ENCODE peak calls at places on chromosomes 2 and 18, in five cellular contexts. One of them, this sample, is unnamed.

GRCh38 chr2:140552634-140553033 is 1578.2 kb downstream of the LRP1B start:
- DNase-seq in lung: no peak
- DNase-seq in small intestine: no peak
- DNase-seq in epithelial cell of prostate: no peak
- DNase-seq in PC-9: no peak
- DNase-seq in this sample: no peak

GRCh38 chr2:19368760-19369159 is 10.3 kb upstream of the OSR1 start:
- DNase-seq in lung: no peak
- DNase-seq in small intestine: no peak
- DNase-seq in epithelial cell of prostate: no peak
- DNase-seq in PC-9: no peak
- DNase-seq in this sample: no peak

GRCh38 chr2:69138793-69139510 is 126.0 kb downstream of the ANTXR1 start:
- DNase-seq in lung: no peak
- DNase-seq in small intestine: no peak
- DNase-seq in epithelial cell of prostate: no peak
- DNase-seq in PC-9: peak; percentile 77
- DNase-seq in this sample: no peak

GRCh38 chr2:100071350-100072043 is 70.9 kb downstream of the AFF3 start:
- DNase-seq in lung: no peak
- DNase-seq in small intestine: peak; percentile 15
- DNase-seq in epithelial cell of prostate: no peak
- DNase-seq in PC-9: no peak
- DNase-seq in this sample: no peak

GRCh38 chr2:225889452-225889851 is 489.9 kb downstream of the NYAP2 start:
- DNase-seq in lung: no peak
- DNase-seq in small intestine: peak; percentile 32
- DNase-seq in epithelial cell of prostate: no peak
- DNase-seq in PC-9: peak; percentile 58
- DNase-seq in this sample: no peak

GRCh38 chr2:163044116-163044515 is 205.5 kb upstream of the KCNH7 start:
- DNase-seq in lung: no peak
- DNase-seq in small intestine: no peak
- DNase-seq in epithelial cell of prostate: no peak
- DNase-seq in PC-9: no peak
- DNase-seq in this sample: no peak

GRCh38 chr2:221817052-221817451 is 244.9 kb upstream of the EPHA4 start:
- DNase-seq in lung: no peak
- DNase-seq in small intestine: no peak
- DNase-seq in epithelial cell of prostate: no peak
- DNase-seq in PC-9: peak; percentile 51
- DNase-seq in this sample: no peak

GRCh38 chr2:11072550-11072949 is 82.7 kb upstream of the SLC66A3 start:
- DNase-seq in lung: no peak
- DNase-seq in small intestine: no peak
- DNase-seq in epithelial cell of prostate: no peak
- DNase-seq in PC-9: no peak
- DNase-seq in this sample: no peak

GRCh38 chr2:10405441-10405840 is 42.7 kb downstream of the ODC1 start:
- DNase-seq in lung: peak; percentile 84
- DNase-seq in small intestine: no peak
- DNase-seq in epithelial cell of prostate: peak; percentile 90
- DNase-seq in PC-9: peak; percentile 96
- DNase-seq in this sample: peak; percentile 70

GRCh38 chr2:118268268-118268667 is 180.0 kb downstream of the INSIG2 start:
- DNase-seq in lung: no peak
- DNase-seq in small intestine: no peak
- DNase-seq in epithelial cell of prostate: no peak
- DNase-seq in PC-9: no peak
- DNase-seq in this sample: no peak

GRCh38 chr2:59025157-59025757 is 784.1 kb upstream of the FANCL start:
- DNase-seq in lung: peak; percentile 34
- DNase-seq in small intestine: peak; percentile 11
- DNase-seq in epithelial cell of prostate: no peak
- DNase-seq in PC-9: no peak
- DNase-seq in this sample: peak; percentile 2

GRCh38 chr18:72375628-72376027 is 168.5 kb downstream of the CBLN2 start:
- DNase-seq in lung: no peak
- DNase-seq in small intestine: no peak
- DNase-seq in epithelial cell of prostate: peak; percentile 5
- DNase-seq in PC-9: no peak
- DNase-seq in this sample: no peak

GRCh38 chr2:177724398-177725287 is 332.1 kb downstream of the AGPS start:
- DNase-seq in lung: peak; percentile 38
- DNase-seq in small intestine: peak; percentile 44
- DNase-seq in epithelial cell of prostate: no peak
- DNase-seq in PC-9: no peak
- DNase-seq in this sample: peak; percentile 15

GRCh38 chr2:132871829-132872228 is 201.8 kb upstream of the LYPD1 start:
- DNase-seq in lung: no peak
- DNase-seq in small intestine: no peak
- DNase-seq in epithelial cell of prostate: no peak
- DNase-seq in PC-9: no peak
- DNase-seq in this sample: no peak

DNA sequence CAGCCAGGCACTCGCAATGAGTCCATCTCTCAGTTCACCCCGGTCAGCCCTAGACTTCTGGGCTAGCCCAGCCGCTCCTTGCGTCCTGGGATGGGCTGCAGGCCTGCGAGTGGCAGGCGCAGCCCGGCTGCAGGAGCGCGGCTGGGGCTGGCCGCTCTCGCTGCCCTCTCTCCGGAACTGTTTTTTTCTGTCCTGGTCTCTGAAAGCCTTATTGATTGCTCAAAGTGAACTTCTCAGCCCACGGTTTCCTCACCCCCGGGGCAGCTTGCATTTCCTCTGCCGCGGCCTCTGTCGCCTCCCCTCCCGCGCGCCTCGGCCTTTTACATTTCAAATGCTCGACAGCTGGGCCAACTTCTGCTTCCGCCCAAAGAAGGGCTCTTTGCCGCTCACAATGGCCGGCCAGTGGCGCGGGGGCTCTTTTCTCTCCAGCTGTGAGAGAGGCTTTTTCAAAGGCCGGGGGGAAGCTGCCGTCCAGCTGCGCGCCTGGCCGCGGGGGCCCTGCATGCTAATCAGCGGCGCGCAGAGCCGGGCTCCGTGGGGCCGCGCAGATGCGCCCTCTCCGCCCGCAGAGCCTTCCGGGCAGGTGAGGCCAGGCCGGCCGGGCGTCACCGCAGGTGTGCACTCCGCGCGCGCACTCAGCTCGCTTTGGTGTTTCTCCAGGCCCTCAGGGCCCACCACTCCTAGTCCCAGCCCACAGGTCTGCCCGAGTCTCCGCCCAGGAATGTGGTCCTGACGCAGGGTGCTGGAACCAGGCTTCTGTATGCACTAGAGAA is 513.8 kb downstream of the RNF144A start:
- DNase-seq in lung: peak; percentile 63
- DNase-seq in small intestine: peak; percentile 23
- DNase-seq in epithelial cell of prostate: no peak
- DNase-seq in PC-9: no peak
- DNase-seq in this sample: no peak
- H3K27ac ChIP-seq in lung: no peak overlapping the region
- H3K27ac ChIP-seq in small intestine: peak overlapping the region; percentile 81
- H3K27ac ChIP-seq in epithelial cell of prostate: no peak overlapping the region
- H3K27ac ChIP-seq in PC-9: no peak overlapping the region
- H3K27ac ChIP-seq in this sample: no peak overlapping the region

DNA sequence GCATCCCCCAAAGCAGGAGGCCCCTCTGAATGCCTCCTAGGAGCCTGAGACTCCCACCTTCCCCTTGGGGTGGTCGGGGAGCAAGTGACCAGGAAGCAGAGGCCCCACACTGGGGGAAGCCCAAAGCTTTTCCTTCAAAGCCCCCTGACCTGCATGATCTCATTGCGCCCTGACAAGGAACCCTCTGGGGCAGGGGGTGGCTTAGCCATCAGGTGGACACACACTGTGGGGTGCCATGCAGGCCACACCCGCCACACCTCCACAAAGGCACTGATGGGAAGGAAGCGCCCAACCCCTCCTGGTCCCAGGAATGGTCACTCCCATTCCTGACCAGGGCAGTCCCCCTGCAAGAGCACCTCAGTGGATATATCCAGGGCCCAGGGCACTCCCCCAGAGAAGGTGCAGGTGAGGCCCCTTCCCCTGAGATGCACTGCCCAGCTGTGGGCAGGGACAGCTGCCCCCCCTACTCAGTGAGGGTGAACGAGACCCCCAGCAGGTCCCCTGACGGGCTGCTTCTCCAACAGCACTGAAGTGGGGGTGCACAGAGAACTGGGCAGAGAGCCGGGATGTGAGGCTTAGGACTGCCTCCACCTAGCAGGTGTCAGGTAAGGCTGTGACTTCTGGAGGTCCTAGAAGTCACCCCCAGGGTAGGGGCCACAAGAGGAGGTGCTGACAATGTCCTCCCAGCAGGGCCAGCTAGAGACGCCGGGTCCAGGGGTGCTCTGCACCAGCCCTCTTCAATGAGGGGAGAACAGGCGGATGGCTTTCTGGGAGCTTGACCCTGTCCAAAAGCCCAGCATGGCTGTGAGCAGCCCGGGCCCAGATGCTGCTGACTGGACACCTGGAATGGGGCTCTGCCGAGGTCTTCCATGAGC is 31.5 kb downstream of the HS6ST1 start:
- DNase-seq in lung: no peak
- DNase-seq in small intestine: no peak
- DNase-seq in epithelial cell of prostate: no peak
- DNase-seq in PC-9: no peak
- DNase-seq in this sample: no peak
- H3K27ac ChIP-seq in lung: no peak overlapping the region
- H3K27ac ChIP-seq in small intestine: no peak overlapping the region
- H3K27ac ChIP-seq in epithelial cell of prostate: no peak overlapping the region
- H3K27ac ChIP-seq in PC-9: no peak overlapping the region
- H3K27ac ChIP-seq in this sample: no peak overlapping the region

GRCh38 chr18:57583297-57583835 is 3.1 kb downstream of the FECH start:
- DNase-seq in lung: no peak
- DNase-seq in small intestine: no peak
- DNase-seq in epithelial cell of prostate: no peak
- DNase-seq in PC-9: no peak
- DNase-seq in this sample: no peak

GRCh38 chr18:57579928-57580327 is 6.6 kb downstream of the FECH start:
- DNase-seq in lung: no peak
- DNase-seq in small intestine: no peak
- DNase-seq in epithelial cell of prostate: no peak
- DNase-seq in PC-9: no peak
- DNase-seq in this sample: no peak

GRCh38 chr18:57585421-57585820 is 1.1 kb downstream of the FECH start:
- DNase-seq in lung: no peak
- DNase-seq in small intestine: peak; percentile 29
- DNase-seq in epithelial cell of prostate: no peak
- DNase-seq in PC-9: no peak
- DNase-seq in this sample: no peak

GRCh38 chr18:57585846-57586242 is 658 bp downstream of the FECH start:
- DNase-seq in lung: no peak
- DNase-seq in small intestine: no peak
- DNase-seq in epithelial cell of prostate: no peak
- DNase-seq in PC-9: no peak
- DNase-seq in this sample: no peak

GRCh38 chr18:57581301-57581934 is 5.1 kb downstream of the FECH start:
- DNase-seq in lung: no peak
- DNase-seq in small intestine: peak; percentile 10
- DNase-seq in epithelial cell of prostate: no peak
- DNase-seq in PC-9: no peak
- DNase-seq in this sample: no peak
- H3K27ac ChIP-seq in lung: no peak overlapping the region
- H3K27ac ChIP-seq in small intestine: no peak overlapping the region
- H3K27ac ChIP-seq in epithelial cell of prostate: no peak overlapping the region
- H3K27ac ChIP-seq in PC-9: no peak overlapping the region
- H3K27ac ChIP-seq in this sample: no peak overlapping the region

DNA sequence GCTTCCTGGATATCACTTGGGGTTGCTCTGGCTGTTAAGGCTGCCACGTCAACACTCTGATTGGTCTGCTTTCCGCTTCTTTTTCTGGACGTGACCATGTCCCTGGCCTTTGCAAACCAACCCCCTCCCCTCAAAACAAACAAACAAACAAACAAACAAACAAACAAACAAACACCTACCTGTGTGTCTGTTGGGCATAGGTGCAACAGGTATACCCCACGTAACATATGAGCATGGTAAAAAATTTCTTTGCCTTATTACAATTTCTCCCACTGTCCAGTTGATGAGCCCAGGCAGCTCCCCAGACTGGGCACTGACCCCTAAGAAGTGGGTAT is 80.6 kb downstream of the ADD2 start:
- DNase-seq in lung: no peak
- DNase-seq in small intestine: no peak
- DNase-seq in epithelial cell of prostate: no peak
- DNase-seq in PC-9: no peak
- DNase-seq in this sample: no peak
- H3K27ac ChIP-seq in lung: no peak overlapping the region
- H3K27ac ChIP-seq in small intestine: no peak overlapping the region
- H3K27ac ChIP-seq in epithelial cell of prostate: no peak overlapping the region
- H3K27ac ChIP-seq in PC-9: no peak overlapping the region
- H3K27ac ChIP-seq in this sample: no peak overlapping the region

DNA sequence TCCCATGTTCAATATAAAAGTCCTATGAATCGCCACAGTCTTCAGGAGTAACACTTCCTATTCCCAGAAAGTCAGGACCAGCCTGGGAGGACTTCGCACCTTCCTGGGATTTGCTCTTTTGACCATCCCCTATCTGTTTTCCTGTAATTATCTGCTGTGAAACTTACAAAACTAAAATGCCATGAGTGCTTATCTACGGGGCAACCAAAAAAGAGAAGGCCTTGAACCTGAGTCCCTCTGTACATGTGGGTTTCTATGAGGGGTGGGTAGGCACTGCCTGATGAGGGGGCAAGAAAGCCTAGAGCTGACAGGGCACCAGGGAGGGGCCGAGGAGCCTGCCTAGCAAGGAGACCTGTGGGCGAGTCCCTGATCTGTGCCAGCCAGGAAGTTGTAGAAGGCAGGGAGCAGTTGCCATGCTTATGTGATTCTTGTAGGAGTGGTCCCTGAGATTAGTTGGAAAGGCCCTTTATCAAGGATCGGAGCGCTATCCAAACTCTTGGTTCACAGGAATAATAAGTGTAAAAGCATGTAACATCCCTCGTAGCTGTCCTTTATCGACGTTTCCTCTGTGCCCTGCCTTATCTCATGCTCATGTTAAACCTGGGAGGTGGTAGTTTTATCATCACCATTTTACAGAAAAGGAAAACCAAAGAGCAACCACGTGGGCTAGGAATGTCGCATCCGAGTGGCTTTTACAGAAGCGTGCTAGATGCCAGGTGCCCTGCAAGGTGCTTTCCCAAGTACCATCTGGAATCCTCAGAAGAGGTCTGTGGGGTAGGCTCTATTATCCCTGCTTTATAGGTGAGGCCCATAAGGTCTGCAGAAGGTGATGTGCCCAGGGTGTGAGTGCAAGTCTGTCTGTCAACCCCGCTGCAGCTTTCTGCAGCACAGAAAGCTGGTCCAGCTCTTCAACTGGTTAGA is 111.8 kb downstream of the B3GNT2 start:
- DNase-seq in lung: no peak
- DNase-seq in small intestine: peak; percentile 79
- DNase-seq in epithelial cell of prostate: no peak
- DNase-seq in PC-9: peak; percentile 63
- DNase-seq in this sample: no peak
- H3K27ac ChIP-seq in lung: no peak overlapping the region
- H3K27ac ChIP-seq in small intestine: peak overlapping the region; percentile 79
- H3K27ac ChIP-seq in epithelial cell of prostate: peak overlapping the region; percentile 53
- H3K27ac ChIP-seq in PC-9: peak overlapping the region; percentile 99
- H3K27ac ChIP-seq in this sample: no peak overlapping the region

GRCh38 chr2:109318949-109319342 is 189.9 kb downstream of the SH3RF3 start:
- DNase-seq in lung: no peak
- DNase-seq in small intestine: no peak
- DNase-seq in epithelial cell of prostate: no peak
- DNase-seq in PC-9: no peak
- DNase-seq in this sample: no peak
- H3K27ac ChIP-seq in lung: peak overlapping the region; percentile 57
- H3K27ac ChIP-seq in small intestine: no peak overlapping the region
- H3K27ac ChIP-seq in epithelial cell of prostate: no peak overlapping the region
- H3K27ac ChIP-seq in PC-9: no peak overlapping the region
- H3K27ac ChIP-seq in this sample: no peak overlapping the region